ENCODE peak calls at places on chromosomes 16 and 17, in six cellular contexts. H, C, V, W, K and J are unnamed samples.

GRCh38 chr17:66625321-66625767 is 209.6 kb upstream of the CACNG5 start:
- DNase-seq in H (no peak), C (no peak), V (peak), W (peak), K (peak), J (peak)

GRCh38 chr17:916315-916714 is 63.3 kb downstream of the NXN start:
- DNase-seq in H (no peak), C (no peak), V (no peak), W (no peak), K (no peak), J (no peak)

GRCh38 chr17:48792033-48792798 is 24.8 kb downstream of the TTLL6 start:
- DNase-seq in H (no peak), C (no peak), V (no peak), W (no peak), K (no peak), J (no peak)

GRCh38 chr17:59451706-59452105 is 113.7 kb upstream of the DHX40 start:
- DNase-seq in H (no peak), C (no peak), V (peak), W (peak), K (peak), J (peak)

GRCh38 chr16:50925758-50926357 is 184.0 kb downstream of the CYLD start:
- DNase-seq in H (no peak), C (no peak), V (no peak), W (peak), K (peak), J (no peak)

GRCh38 chr16:89446136-89446974 is 44.0 kb downstream of the ANKRD11 start:
- DNase-seq in H (no peak), C (no peak), V (no peak), W (no peak), K (no peak), J (no peak)

GRCh38 chr16:84886536-84887090 is 66.8 kb downstream of the CRISPLD2 start:
- DNase-seq in H (no peak), C (no peak), V (no peak), W (no peak), K (no peak), J (no peak)

GRCh38 chr17:31061678-31062077 is 33.1 kb upstream of the NF1 start:
- DNase-seq in H (no peak), C (peak), V (no peak), W (peak), K (no peak), J (no peak)

GRCh38 chr16:88706965-88707871 is 915 bp downstream of the CTU2 start:
- DNase-seq in H (no peak), C (no peak), V (no peak), W (peak), K (no peak), J (no peak)

GRCh38 chr16:68689921-68690320 is 44.8 kb downstream of the CDH3 start:
- DNase-seq in H (no peak), C (no peak), V (no peak), W (no peak), K (no peak), J (no peak)

GRCh38 chr16:1107731-1108130 is 11.7 kb upstream of the C1QTNF8 start:
- DNase-seq in H (no peak), C (no peak), V (no peak), W (no peak), K (no peak), J (no peak)

GRCh38 chr17:16534236-16534635 is 34.8 kb downstream of the ZNF287 start:
- DNase-seq in H (no peak), C (no peak), V (no peak), W (no peak), K (no peak), J (no peak)

GRCh38 chr16:9159839-9160550 is 68.6 kb downstream of the HAPSTR1 start:
- DNase-seq in H (no peak), C (peak), V (peak), W (peak), K (peak), J (peak)

GRCh38 chr17:32555611-32556310 is 69.0 kb downstream of the CDK5R1 start:
- DNase-seq in H (no peak), C (no peak), V (no peak), W (no peak), K (no peak), J (no peak)

GRCh38 chr17:57724038-57724728 is 20.9 kb downstream of the CCDC182 start:
- DNase-seq in H (no peak), C (no peak), V (no peak), W (no peak), K (peak), J (no peak)

GRCh38 chr17:9725575-9725974 is 65.8 kb downstream of the DHRS7C start:
- DNase-seq in H (no peak), C (no peak), V (no peak), W (no peak), K (no peak), J (no peak)

GRCh38 chr16:61576476-61576875 is 459.8 kb downstream of the CDH8 start:
- DNase-seq in H (no peak), C (no peak), V (no peak), W (no peak), K (no peak), J (no peak)

GRCh38 chr17:59914274-59914854 is 21.4 kb downstream of the RPS6KB1 start:
- DNase-seq in H (no peak), C (no peak), V (peak), W (peak), K (peak), J (peak)

GRCh38 chr16:1355591-1355990 is 3.9 kb downstream of the GNPTG start:
- DNase-seq in H (no peak), C (no peak), V (no peak), W (no peak), K (no peak), J (no peak)

GRCh38 chr17:81429813-81430510 is 34.7 kb downstream of the BAHCC1 start:
- DNase-seq in H (no peak), C (no peak), V (peak), W (peak), K (no peak), J (no peak)

GRCh38 chr17:77356690-77357201 is 216.0 kb downstream of the SEC14L1 start:
- DNase-seq in H (no peak), C (no peak), V (no peak), W (no peak), K (no peak), J (no peak)

GRCh38 chr16:27244363-27244755 is 24.2 kb downstream of the NSMCE1 start:
- DNase-seq in H (no peak), C (no peak), V (no peak), W (no peak), K (no peak), J (no peak)

GRCh38 chr17:43456661-43457361 is 27.0 kb upstream of the DHX8 start:
- DNase-seq in H (no peak), C (no peak), V (peak), W (peak), K (peak), J (peak)

GRCh38 chr17:1147664-1148063 is 32.1 kb downstream of the ABR start:
- DNase-seq in H (no peak), C (peak), V (peak), W (peak), K (peak), J (peak)

GRCh38 chr17:47883589-47884426 is 12.2 kb upstream of the SP2 start:
- DNase-seq in H (no peak), C (no peak), V (no peak), W (no peak), K (no peak), J (no peak)

GRCh38 chr17:29078183-29079045 is 35.5 kb downstream of the PIPOX start:
- DNase-seq in H (no peak), C (no peak), V (peak), W (no peak), K (peak), J (no peak)

GRCh38 chr17:74711058-74711824 is 1.5 kb downstream of the CD300LF start:
- DNase-seq in H (no peak), C (no peak), V (no peak), W (no peak), K (no peak), J (no peak)

GRCh38 chr16:10600792-10601443 is 20.5 kb upstream of the EMP2 start:
- DNase-seq in H (no peak), C (no peak), V (peak), W (no peak), K (peak), J (peak)